ENCODE peak calls at places on chromosomes 2 and 18, in four cellular contexts. R is endothelial cell of umbilical vein, D is tibial nerve, M is HCT116. K is an unnamed sample. For H3K4me1, the result is how much of the 10 kb centered on the place peaks cover.

GRCh38 chr2:23904692-23905091 is 22.2 kb downstream of the ATAD2B start:
- DNase-seq in M (no peak), R (peak), D (no peak), K (no peak)

GRCh38 chr2:101278925-101279324 is 26.2 kb downstream of the CNOT11 start:
- DNase-seq in M (no peak), D (no peak), R (no peak), K (no peak)

GRCh38 chr2:158969717-158970521 is 1.5 kb downstream of the TANC1 start:
- DNase-seq in R (peak), M (no peak), D (no peak), K (no peak)

GRCh38 chr18:76130845-76131244 is 364.2 kb downstream of the ZNF516 start:
- DNase-seq in M (no peak), D (peak), R (no peak), K (no peak)

GRCh38 chr18:54828290-54828871 is at the start of gene RAB27B:
- DNase-seq in M (peak), R (peak), D (peak), K (peak)

GRCh38 chr2:4618141-4618540 is 914.8 kb downstream of the DCDC2C start:
- DNase-seq in D (no peak), R (no peak), M (no peak), K (no peak)

GRCh38 chr18:50644807-50645206 is 84.9 kb downstream of the MAPK4 start:
- DNase-seq in D (no peak), M (peak), R (no peak), K (no peak)

GRCh38 chr2:152426801-152427200 is 91.8 kb downstream of the FMNL2 start:
- DNase-seq in M (no peak), R (no peak), D (no peak), K (no peak)

GRCh38 chr2:66587216-66587615 is 152.3 kb downstream of the MEIS1 start:
- DNase-seq in R (no peak), D (no peak), M (no peak), K (no peak)

GRCh38 chr2:236177967-236178909 is 10.1 kb upstream of the GBX2 start:
- DNase-seq in D (peak), R (peak), M (peak), K (no peak)

GRCh38 chr2:157055660-157056199 is 201.8 kb upstream of the GALNT5 start:
- DNase-seq in M (peak), D (peak), R (peak), K (no peak)

GRCh38 chr2:88016086-88016947 is at the start of gene RNU2-63P:
- DNase-seq in M (peak), D (peak), R (peak), K (peak)
- TF ChIP-seq POLR2A in M (peak), D (no peak), R (peak), K (no peak)

GRCh38 chr18:2976733-2977132 is 36.2 kb downstream of the LPIN2 start:
- DNase-seq in D (no peak), R (no peak), M (no peak), K (no peak)
- H3K4me1 ChIP-seq in D (half or more), R (under half), M (under half), K (under half)

GRCh38 chr2:216014006-216014405 is 655 bp upstream of the MREG start:
- DNase-seq in M (no peak), R (no peak), D (no peak), K (no peak)

GRCh38 chr2:216011320-216011849 is 2.0 kb downstream of the MREG start:
- DNase-seq in D (no peak), R (no peak), M (no peak), K (no peak)

GRCh38 chr2:216013080-216013909 is at the start of gene MREG:
- DNase-seq in M (peak), R (peak), D (peak), K (peak)

GRCh38 chr2:216012830-216013079 is 596 bp downstream of the MREG start:
- DNase-seq in D (no peak), M (no peak), R (no peak), K (no peak)

GRCh38 chr2:216012133-216012829 is 1.1 kb downstream of the MREG start:
- DNase-seq in D (no peak), R (peak), M (no peak), K (no peak)
- H3K4me3 ChIP-seq in D (peak), R (no peak), M (peak), K (peak)

GRCh38 chr18:711693-712400 is 583 bp downstream of the ENOSF1 start:
- DNase-seq in R (peak), D (peak), M (peak), K (peak)
- TF ChIP-seq POLR2A in R (no peak), D (no peak), M (peak), K (no peak)

DNA sequence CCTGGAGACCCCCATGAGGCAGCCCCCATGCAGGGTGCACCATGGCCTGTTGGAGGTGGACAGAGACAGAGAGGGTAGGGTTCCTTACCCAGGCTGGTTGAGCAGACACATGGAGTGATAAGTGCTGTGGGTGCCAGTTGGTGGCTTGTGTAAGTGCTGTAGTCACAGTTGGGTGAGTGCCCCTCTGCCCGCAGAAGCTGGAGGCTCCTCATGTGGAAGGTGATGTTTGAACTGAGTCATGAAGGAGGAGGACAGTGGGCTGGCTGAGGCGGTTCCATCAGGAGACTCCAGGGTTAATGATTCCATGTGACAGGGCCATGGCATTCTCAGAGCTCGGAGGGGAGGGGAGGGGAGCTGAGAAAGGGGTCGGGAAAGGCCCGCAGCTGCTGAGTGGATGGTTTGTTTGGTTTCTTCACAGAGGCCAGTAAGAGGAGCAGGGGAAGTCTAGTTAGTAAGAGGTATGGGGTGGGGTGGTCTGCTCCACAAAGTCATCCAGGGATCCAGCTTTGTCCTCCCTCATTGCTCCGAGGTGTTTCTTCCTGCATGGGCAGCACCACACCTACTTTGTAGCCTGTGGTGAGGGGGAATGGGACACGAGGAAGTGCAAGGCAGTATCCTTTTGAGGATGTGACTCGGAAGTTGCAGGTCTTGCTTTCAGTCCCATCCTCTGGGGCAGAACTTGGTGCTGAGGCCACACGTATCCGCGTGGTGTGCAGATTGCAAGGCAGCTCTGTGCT is 13.6 kb downstream of the IMPA2 start:
- DNase-seq in M (no peak), D (no peak), R (no peak), K (no peak)
- H3K4me1 ChIP-seq in M (under half), D (under half), R (under half), K (under half)

GRCh38 chr2:233982421-233983121 is 65.4 kb downstream of the TRPM8 start:
- DNase-seq in D (no peak), M (no peak), R (no peak), K (no peak)
- H3K4me3 ChIP-seq in D (no peak), M (no peak), R (no peak), K (no peak)